ENCODE peak calls at places on chromosomes 5 and 9, in seven cellular contexts. K is NCI-H526; E is nephron progenitor cell; V is neuronal stem cell; R is naive thymus-derived CD4-positive, alpha-beta T cell; T is heart left ventricle; L is kidney glomerular epithelial cell. S is an unnamed sample.

GRCh38 chr5:580436-580835 is 31.7 kb upstream of the CEP72 start:
- DNase-seq in K (no peak), E (no peak), V (no peak), R (no peak), T (no peak), L (no peak), S (peak; percentile 32)

GRCh38 chr9:21317956-21318923 is 13.1 kb upstream of the IFNA5 start:
- DNase-seq in K (peak; percentile 31), E (peak; percentile 32), V (peak; percentile 29), R (peak; percentile 39), T (no peak), L (peak; percentile 63), S (no peak)

GRCh38 chr5:1371191-1371590 is 26.3 kb upstream of the CLPTM1L start:
- DNase-seq in K (no peak), E (no peak), V (no peak), R (no peak), T (no peak), L (no peak), S (no peak)

GRCh38 chr5:150137168-150137957 is 18.3 kb downstream of the PDGFRB start:
- DNase-seq in K (no peak), E (no peak), V (no peak), R (no peak), T (no peak), L (peak; percentile 69), S (no peak)

GRCh38 chr5:95238560-95239325 is 46.2 kb downstream of the MCTP1 start:
- DNase-seq in K (no peak), E (no peak), V (no peak), R (no peak), T (no peak), L (peak; percentile 55), S (no peak)

GRCh38 chr9:94912700-94913249 is 186.3 kb downstream of the AOPEP start:
- DNase-seq in K (no peak), E (no peak), V (no peak), R (no peak), T (no peak), L (peak; percentile 94), S (no peak)

GRCh38 chr5:161155451-161155850 is 303.4 kb upstream of the ATP10B start:
- DNase-seq in K (no peak), E (no peak), V (no peak), R (no peak), T (no peak), L (no peak), S (no peak)

GRCh38 chr5:5331838-5332237 is 90.6 kb upstream of the ICE1 start:
- DNase-seq in K (no peak), E (no peak), V (no peak), R (no peak), T (no peak), L (no peak), S (no peak)

GRCh38 chr5:172385164-172385563 is 69.2 kb downstream of the SH3PXD2B start:
- DNase-seq in K (no peak), E (no peak), V (no peak), R (no peak), T (no peak), L (no peak), S (no peak)

GRCh38 chr9:136512651-136513066 is 29.8 kb upstream of the SEC16A start:
- DNase-seq in K (no peak), E (no peak), V (no peak), R (no peak), T (no peak), L (no peak), S (no peak)

GRCh38 chr5:89083791-89084190 is 200.8 kb upstream of the MEF2C start:
- DNase-seq in K (no peak), E (no peak), V (no peak), R (no peak), T (no peak), L (no peak), S (no peak)

GRCh38 chr9:32423371-32423770 is 38.9 kb downstream of the ACO1 start:
- DNase-seq in K (no peak), E (no peak), V (no peak), R (no peak), T (no peak), L (peak; percentile 35), S (no peak)

GRCh38 chr5:20340123-20340522 is 352.1 kb upstream of the CDH18 start:
- DNase-seq in K (no peak), E (no peak), V (no peak), R (no peak), T (no peak), L (no peak), S (no peak)

GRCh38 chr9:79408200-79408599 is 163.6 kb upstream of the TLE4 start:
- DNase-seq in K (no peak), E (no peak), V (no peak), R (no peak), T (no peak), L (no peak), S (no peak)

GRCh38 chr9:80932181-80932580 is 757.2 kb downstream of the TLE1 start:
- DNase-seq in K (no peak), E (no peak), V (no peak), R (no peak), T (no peak), L (no peak), S (no peak)

GRCh38 chr5:45454114-45454513 is 242.1 kb downstream of the HCN1 start:
- DNase-seq in K (peak; percentile 10), E (peak; percentile 5), V (peak; percentile 35), R (no peak), T (peak; percentile 18), L (peak; percentile 37), S (no peak)

GRCh38 chr5:59380350-59380951 is 513.1 kb downstream of the PDE4D start:
- DNase-seq in K (no peak), E (no peak), V (no peak), R (peak; percentile 50), T (no peak), L (peak; percentile 89), S (no peak)

GRCh38 chr9:127970401-127971313 is 10.1 kb downstream of the EEIG1 start:
- DNase-seq in K (no peak), E (no peak), V (no peak), R (peak; percentile 84), T (no peak), L (no peak), S (no peak)

GRCh38 chr5:88740604-88741003 is 142.4 kb downstream of the MEF2C start:
- DNase-seq in K (no peak), E (no peak), V (no peak), R (no peak), T (no peak), L (no peak), S (no peak)

GRCh38 chr5:72363146-72363802 is 43.1 kb downstream of the PTCD2 start:
- DNase-seq in K (no peak), E (no peak), V (no peak), R (no peak), T (no peak), L (peak; percentile 75), S (no peak)

GRCh38 chr5:81756016-81756415 is 5.1 kb upstream of the SSBP2 start:
- DNase-seq in K (no peak), E (no peak), V (no peak), R (no peak), T (no peak), L (no peak), S (no peak)

GRCh38 chr5:93099902-93100347 is 481.1 kb downstream of the NR2F1-AS1 start:
- DNase-seq in K (no peak), E (no peak), V (no peak), R (no peak), T (no peak), L (no peak), S (no peak)

GRCh38 chr9:64773491-64773931 is 511.5 kb downstream of the FOXD4L5 start:
- DNase-seq in K (no peak), E (peak; percentile 25), V (peak; percentile 6), R (no peak), T (no peak), L (no peak), S (no peak)

GRCh38 chr9:76023715-76024195 is 133.3 kb downstream of the PCSK5 start:
- DNase-seq in K (no peak), E (no peak), V (no peak), R (peak; percentile 87), T (no peak), L (no peak), S (no peak)

GRCh38 chr5:153711755-153712154 is 221.3 kb downstream of the GRIA1 start:
- DNase-seq in K (no peak), E (no peak), V (no peak), R (no peak), T (no peak), L (no peak), S (no peak)

GRCh38 chr9:36787709-36788108 is 215.0 kb downstream of the MELK start:
- DNase-seq in K (no peak), E (no peak), V (no peak), R (no peak), T (no peak), L (no peak), S (no peak)

GRCh38 chr5:32225445-32225844 is 51.3 kb upstream of the GOLPH3 start:
- DNase-seq in K (no peak), E (no peak), V (no peak), R (no peak), T (no peak), L (no peak), S (no peak)

GRCh38 chr9:3419892-3420291 is 105.9 kb downstream of the RFX3 start:
- DNase-seq in K (no peak), E (no peak), V (no peak), R (no peak), T (no peak), L (no peak), S (no peak)

GRCh38 chr9:5364294-5364990 is 24.8 kb upstream of the RLN1 start:
- DNase-seq in K (no peak), E (no peak), V (no peak), R (no peak), T (no peak), L (no peak), S (no peak)

GRCh38 chr9:89372230-89372816 is 54.0 kb downstream of the SECISBP2 start:
- DNase-seq in K (no peak), E (peak; percentile 42), V (peak; percentile 5), R (peak; percentile 57), T (no peak), L (no peak), S (no peak)

GRCh38 chr9:11871832-11872231 is 821.4 kb upstream of the TYRP1 start:
- DNase-seq in K (no peak), E (no peak), V (no peak), R (no peak), T (no peak), L (no peak), S (no peak)

GRCh38 chr5:83877911-83878706 is 157.5 kb upstream of the HAPLN1 start:
- DNase-seq in K (no peak), E (no peak), V (no peak), R (no peak), T (no peak), L (no peak), S (no peak)

GRCh38 chr5:134123360-134123759 is 8.9 kb downstream of the TCF7 start:
- DNase-seq in K (no peak), E (no peak), V (no peak), R (no peak), T (no peak), L (no peak), S (no peak)

GRCh38 chr5:149651686-149652085 is 70.4 kb downstream of the ARHGEF37 start:
- DNase-seq in K (no peak), E (no peak), V (no peak), R (no peak), T (no peak), L (no peak), S (no peak)

GRCh38 chr9:83231039-83231438 is 168.1 kb upstream of the RASEF start:
- DNase-seq in K (no peak), E (no peak), V (no peak), R (no peak), T (no peak), L (no peak), S (no peak)

GRCh38 chr9:109519366-109519765 is 21.3 kb upstream of the PTPN3 start:
- DNase-seq in K (no peak), E (no peak), V (no peak), R (no peak), T (no peak), L (no peak), S (no peak)

GRCh38 chr9:124017064-124017928 is 5.7 kb downstream of the LHX2 start:
- DNase-seq in K (no peak), E (peak; percentile 41), V (no peak), R (no peak), T (no peak), L (no peak), S (no peak)

GRCh38 chr5:95901676-95902646 is 59.7 kb downstream of the ELL2 start:
- DNase-seq in K (no peak), E (no peak), V (no peak), R (no peak), T (no peak), L (no peak), S (no peak)

S was measured in ureter.